ENCODE peak calls at places on chromosomes 16 and 17, in nine cellular contexts. Y is RPMI7951; V is activated CD8-positive, alpha-beta memory T cell treated with anti-CD3 and anti-CD28 coated beads, Interleukin-2, amount 50 U/mL, for 48 hours; X is RWPE1; B is adipocyte; M is activated CD4-positive, CD25-positive, alpha-beta regulatory T cell; D is T-helper 1 cell; C is stomach; W is activated CD4-positive, alpha-beta T cell treated with anti-CD3 and anti-CD28 coated beads for 48 hours. I is an unnamed sample.

GRCh38 chr16:20023190-20023589 is 50.5 kb downstream of the GPR139 start:
- DNase-seq in Y (peak), V (no peak), X (no peak), B (peak), M (no peak), D (no peak), C (no peak), W (no peak), I (no peak)

GRCh38 chr16:79061199-79061598 is 539.3 kb downstream of the MAF start:
- DNase-seq in Y (no peak), V (no peak), X (no peak), B (no peak), M (no peak), D (no peak), C (no peak), W (no peak), I (no peak)

GRCh38 chr17:38604479-38605229 is 1.1 kb downstream of the SRCIN1 start:
- DNase-seq in Y (no peak), V (no peak), X (no peak), B (no peak), M (no peak), D (no peak), C (no peak), W (peak), I (no peak)

GRCh38 chr17:49510720-49511110 is 15.6 kb downstream of the NGFR start:
- DNase-seq in Y (no peak), V (no peak), X (no peak), B (no peak), M (no peak), D (no peak), C (no peak), W (no peak), I (no peak)

GRCh38 chr16:72620853-72621252 is 427.1 kb downstream of the ZFHX3 start:
- DNase-seq in Y (no peak), V (no peak), X (no peak), B (no peak), M (no peak), D (no peak), C (no peak), W (no peak), I (no peak)

GRCh38 chr16:69937465-69937951 is 13.6 kb upstream of the CLEC18A start:
- DNase-seq in Y (peak), V (no peak), X (no peak), B (no peak), M (no peak), D (no peak), C (no peak), W (no peak), I (no peak)

GRCh38 chr17:30780343-30780742 is 44.1 kb downstream of the CRLF3 start:
- DNase-seq in Y (no peak), V (no peak), X (no peak), B (no peak), M (no peak), D (no peak), C (no peak), W (peak), I (no peak)

GRCh38 chr16:49179714-49180330 is 101.8 kb downstream of the CBLN1 start:
- DNase-seq in Y (no peak), V (no peak), X (no peak), B (no peak), M (no peak), D (no peak), C (no peak), W (no peak), I (no peak)

GRCh38 chr17:40015005-40015997 is at the start of gene CSF3:
- DNase-seq in Y (no peak), V (no peak), X (no peak), B (no peak), M (no peak), D (no peak), C (peak), W (no peak), I (no peak)

GRCh38 chr16:53523971-53524548 is 21.1 kb upstream of the AKTIP start:
- DNase-seq in Y (no peak), V (no peak), X (no peak), B (no peak), M (no peak), D (no peak), C (no peak), W (no peak), I (no peak)

GRCh38 chr17:5031365-5032082 is 3.7 kb downstream of the SLC52A1 start:
- DNase-seq in Y (peak), V (peak), X (peak), B (peak), M (peak), D (peak), C (peak), W (peak), I (peak)

GRCh38 chr16:76947694-76948093 is 243.3 kb upstream of the MON1B start:
- DNase-seq in Y (peak), V (no peak), X (no peak), B (peak), M (no peak), D (no peak), C (no peak), W (no peak), I (no peak)